ENCODE peak calls at places on chromosomes 12 and 14, in ten cellular contexts. One of them, this sample, is unnamed.

GRCh38 chr12:3317481-3317815 is 173.6 kb upstream of the PRMT8 start:
- DNase-seq in T-cell: no peak
- DNase-seq in cardiac fibroblast: no peak
- DNase-seq in pancreas: no peak
- DNase-seq in WERI-Rb-1: no peak
- DNase-seq in NCI-H1417 treated with DMSO at 0.1 percent for 48 hours: no peak
- DNase-seq in AG08395: no peak
- DNase-seq in lung: no peak
- DNase-seq in epithelial cell of prostate: no peak
- DNase-seq in suprapubic skin: no peak
- DNase-seq in this sample: no peak

GRCh38 chr14:92460916-92461579 is 52.5 kb upstream of the RIN3 start:
- DNase-seq in T-cell: no peak
- DNase-seq in cardiac fibroblast: peak
- DNase-seq in pancreas: no peak
- DNase-seq in WERI-Rb-1: no peak
- DNase-seq in NCI-H1417 treated with DMSO at 0.1 percent for 48 hours: no peak
- DNase-seq in AG08395: peak
- DNase-seq in lung: no peak
- DNase-seq in epithelial cell of prostate: no peak
- DNase-seq in suprapubic skin: no peak
- DNase-seq in this sample: no peak

GRCh38 chr12:88237954-88238353 is 95.8 kb downstream of the TMTC3 start:
- DNase-seq in T-cell: no peak
- DNase-seq in cardiac fibroblast: peak
- DNase-seq in pancreas: no peak
- DNase-seq in WERI-Rb-1: no peak
- DNase-seq in NCI-H1417 treated with DMSO at 0.1 percent for 48 hours: no peak
- DNase-seq in AG08395: no peak
- DNase-seq in lung: no peak
- DNase-seq in epithelial cell of prostate: peak
- DNase-seq in suprapubic skin: no peak
- DNase-seq in this sample: no peak

GRCh38 chr12:64256166-64256800 is 34.2 kb upstream of the KICS2 start:
- DNase-seq in T-cell: no peak
- DNase-seq in cardiac fibroblast: peak
- DNase-seq in pancreas: no peak
- DNase-seq in WERI-Rb-1: no peak
- DNase-seq in NCI-H1417 treated with DMSO at 0.1 percent for 48 hours: peak
- DNase-seq in AG08395: peak
- DNase-seq in lung: no peak
- DNase-seq in epithelial cell of prostate: no peak
- DNase-seq in suprapubic skin: no peak
- DNase-seq in this sample: no peak

GRCh38 chr12:115761784-115762183 is 515.7 kb downstream of the MED13L start:
- DNase-seq in T-cell: no peak
- DNase-seq in cardiac fibroblast: no peak
- DNase-seq in pancreas: no peak
- DNase-seq in WERI-Rb-1: no peak
- DNase-seq in NCI-H1417 treated with DMSO at 0.1 percent for 48 hours: no peak
- DNase-seq in AG08395: no peak
- DNase-seq in lung: no peak
- DNase-seq in epithelial cell of prostate: peak
- DNase-seq in suprapubic skin: no peak
- DNase-seq in this sample: peak

GRCh38 chr14:101962503-101962874 is 1.9 kb upstream of the DYNC1H1 start:
- DNase-seq in T-cell: no peak
- DNase-seq in cardiac fibroblast: peak
- DNase-seq in pancreas: peak
- DNase-seq in WERI-Rb-1: peak
- DNase-seq in NCI-H1417 treated with DMSO at 0.1 percent for 48 hours: peak
- DNase-seq in AG08395: peak
- DNase-seq in lung: peak
- DNase-seq in epithelial cell of prostate: peak
- DNase-seq in suprapubic skin: no peak
- DNase-seq in this sample: peak

GRCh38 chr12:64466178-64466577 is 14.3 kb downstream of the TBK1 start:
- DNase-seq in T-cell: no peak
- DNase-seq in cardiac fibroblast: no peak
- DNase-seq in pancreas: no peak
- DNase-seq in WERI-Rb-1: no peak
- DNase-seq in NCI-H1417 treated with DMSO at 0.1 percent for 48 hours: no peak
- DNase-seq in AG08395: no peak
- DNase-seq in lung: no peak
- DNase-seq in epithelial cell of prostate: no peak
- DNase-seq in suprapubic skin: no peak
- DNase-seq in this sample: no peak

GRCh38 chr12:981956-982355 is 9.1 kb upstream of the ERC1 start:
- DNase-seq in T-cell: no peak
- DNase-seq in cardiac fibroblast: peak
- DNase-seq in pancreas: no peak
- DNase-seq in WERI-Rb-1: no peak
- DNase-seq in NCI-H1417 treated with DMSO at 0.1 percent for 48 hours: no peak
- DNase-seq in AG08395: no peak
- DNase-seq in lung: no peak
- DNase-seq in epithelial cell of prostate: no peak
- DNase-seq in suprapubic skin: no peak
- DNase-seq in this sample: no peak

GRCh38 chr14:75069021-75069810 is at the start of gene ZC2HC1C:
- DNase-seq in T-cell: no peak
- DNase-seq in cardiac fibroblast: peak
- DNase-seq in pancreas: peak
- DNase-seq in WERI-Rb-1: peak
- DNase-seq in NCI-H1417 treated with DMSO at 0.1 percent for 48 hours: peak
- DNase-seq in AG08395: peak
- DNase-seq in lung: peak
- DNase-seq in epithelial cell of prostate: no peak
- DNase-seq in suprapubic skin: peak
- DNase-seq in this sample: peak

GRCh38 chr14:96162741-96163140 is 41.9 kb upstream of the BDKRB2 start:
- DNase-seq in T-cell: no peak
- DNase-seq in cardiac fibroblast: peak
- DNase-seq in pancreas: no peak
- DNase-seq in WERI-Rb-1: no peak
- DNase-seq in NCI-H1417 treated with DMSO at 0.1 percent for 48 hours: no peak
- DNase-seq in AG08395: peak
- DNase-seq in lung: no peak
- DNase-seq in epithelial cell of prostate: no peak
- DNase-seq in suprapubic skin: no peak
- DNase-seq in this sample: no peak

GRCh38 chr12:48777501-48778400 is 11.1 kb downstream of the ADCY6 start:
- DNase-seq in T-cell: no peak
- DNase-seq in cardiac fibroblast: no peak
- DNase-seq in pancreas: no peak
- DNase-seq in WERI-Rb-1: no peak
- DNase-seq in NCI-H1417 treated with DMSO at 0.1 percent for 48 hours: no peak
- DNase-seq in AG08395: no peak
- DNase-seq in lung: no peak
- DNase-seq in epithelial cell of prostate: no peak
- DNase-seq in suprapubic skin: no peak
- DNase-seq in this sample: no peak

GRCh38 chr14:105926415-105927093 is 400.2 kb downstream of the TMEM121 start:
- DNase-seq in T-cell: no peak
- DNase-seq in cardiac fibroblast: no peak
- DNase-seq in pancreas: no peak
- DNase-seq in WERI-Rb-1: no peak
- DNase-seq in NCI-H1417 treated with DMSO at 0.1 percent for 48 hours: no peak
- DNase-seq in AG08395: no peak
- DNase-seq in lung: no peak
- DNase-seq in epithelial cell of prostate: no peak
- DNase-seq in suprapubic skin: no peak
- DNase-seq in this sample: peak

GRCh38 chr14:99123208-99123870 is 148.7 kb downstream of the BCL11B start:
- DNase-seq in T-cell: no peak
- DNase-seq in cardiac fibroblast: no peak
- DNase-seq in pancreas: no peak
- DNase-seq in WERI-Rb-1: no peak
- DNase-seq in NCI-H1417 treated with DMSO at 0.1 percent for 48 hours: no peak
- DNase-seq in AG08395: no peak
- DNase-seq in lung: peak
- DNase-seq in epithelial cell of prostate: no peak
- DNase-seq in suprapubic skin: no peak
- DNase-seq in this sample: no peak

GRCh38 chr12:127383281-127383680 is 883.7 kb upstream of the TMEM132C start:
- DNase-seq in T-cell: no peak
- DNase-seq in cardiac fibroblast: no peak
- DNase-seq in pancreas: no peak
- DNase-seq in WERI-Rb-1: no peak
- DNase-seq in NCI-H1417 treated with DMSO at 0.1 percent for 48 hours: no peak
- DNase-seq in AG08395: peak
- DNase-seq in lung: no peak
- DNase-seq in epithelial cell of prostate: no peak
- DNase-seq in suprapubic skin: no peak
- DNase-seq in this sample: no peak

GRCh38 chr14:54881235-54881760 is 21.3 kb downstream of the GCH1 start:
- DNase-seq in T-cell: no peak
- DNase-seq in cardiac fibroblast: peak
- DNase-seq in pancreas: no peak
- DNase-seq in WERI-Rb-1: no peak
- DNase-seq in NCI-H1417 treated with DMSO at 0.1 percent for 48 hours: no peak
- DNase-seq in AG08395: peak
- DNase-seq in lung: no peak
- DNase-seq in epithelial cell of prostate: peak
- DNase-seq in suprapubic skin: no peak
- DNase-seq in this sample: no peak

GRCh38 chr12:64612843-64613242 is 2.5 kb downstream of the RASSF3 start:
- DNase-seq in T-cell: no peak
- DNase-seq in cardiac fibroblast: no peak
- DNase-seq in pancreas: no peak
- DNase-seq in WERI-Rb-1: no peak
- DNase-seq in NCI-H1417 treated with DMSO at 0.1 percent for 48 hours: no peak
- DNase-seq in AG08395: no peak
- DNase-seq in lung: no peak
- DNase-seq in epithelial cell of prostate: no peak
- DNase-seq in suprapubic skin: no peak
- DNase-seq in this sample: no peak

GRCh38 chr14:77036484-77037337 is 8.2 kb upstream of the IRF2BPL start:
- DNase-seq in T-cell: no peak
- DNase-seq in cardiac fibroblast: peak
- DNase-seq in pancreas: no peak
- DNase-seq in WERI-Rb-1: peak
- DNase-seq in NCI-H1417 treated with DMSO at 0.1 percent for 48 hours: no peak
- DNase-seq in AG08395: no peak
- DNase-seq in lung: no peak
- DNase-seq in epithelial cell of prostate: no peak
- DNase-seq in suprapubic skin: no peak
- DNase-seq in this sample: no peak

GRCh38 chr12:14403711-14404164 is 38.3 kb downstream of the ATF7IP start:
- DNase-seq in T-cell: no peak
- DNase-seq in cardiac fibroblast: peak
- DNase-seq in pancreas: peak
- DNase-seq in WERI-Rb-1: no peak
- DNase-seq in NCI-H1417 treated with DMSO at 0.1 percent for 48 hours: peak
- DNase-seq in AG08395: peak
- DNase-seq in lung: no peak
- DNase-seq in epithelial cell of prostate: no peak
- DNase-seq in suprapubic skin: no peak
- DNase-seq in this sample: no peak

GRCh38 chr12:32051511-32052299 is 54.9 kb upstream of the BICD1 start:
- DNase-seq in T-cell: no peak
- DNase-seq in cardiac fibroblast: peak
- DNase-seq in pancreas: no peak
- DNase-seq in WERI-Rb-1: no peak
- DNase-seq in NCI-H1417 treated with DMSO at 0.1 percent for 48 hours: no peak
- DNase-seq in AG08395: peak
- DNase-seq in lung: no peak
- DNase-seq in epithelial cell of prostate: peak
- DNase-seq in suprapubic skin: no peak
- DNase-seq in this sample: peak

GRCh38 chr12:32296541-32296940 is 102.8 kb upstream of the FGD4 start:
- DNase-seq in T-cell: no peak
- DNase-seq in cardiac fibroblast: peak
- DNase-seq in pancreas: no peak
- DNase-seq in WERI-Rb-1: no peak
- DNase-seq in NCI-H1417 treated with DMSO at 0.1 percent for 48 hours: no peak
- DNase-seq in AG08395: peak
- DNase-seq in lung: no peak
- DNase-seq in epithelial cell of prostate: no peak
- DNase-seq in suprapubic skin: no peak
- DNase-seq in this sample: no peak

GRCh38 chr12:59803735-59804134 is 207.9 kb downstream of the SLC16A7 start:
- DNase-seq in T-cell: no peak
- DNase-seq in cardiac fibroblast: peak
- DNase-seq in pancreas: no peak
- DNase-seq in WERI-Rb-1: no peak
- DNase-seq in NCI-H1417 treated with DMSO at 0.1 percent for 48 hours: no peak
- DNase-seq in AG08395: no peak
- DNase-seq in lung: no peak
- DNase-seq in epithelial cell of prostate: no peak
- DNase-seq in suprapubic skin: no peak
- DNase-seq in this sample: no peak

GRCh38 chr14:29865299-29865698 is 62.3 kb downstream of the PRKD1 start:
- DNase-seq in T-cell: no peak
- DNase-seq in cardiac fibroblast: peak
- DNase-seq in pancreas: no peak
- DNase-seq in WERI-Rb-1: no peak
- DNase-seq in NCI-H1417 treated with DMSO at 0.1 percent for 48 hours: no peak
- DNase-seq in AG08395: no peak
- DNase-seq in lung: no peak
- DNase-seq in epithelial cell of prostate: no peak
- DNase-seq in suprapubic skin: no peak
- DNase-seq in this sample: no peak

GRCh38 chr14:28057286-28058011 is 709.1 kb upstream of the FOXG1 start:
- DNase-seq in T-cell: no peak
- DNase-seq in cardiac fibroblast: peak
- DNase-seq in pancreas: no peak
- DNase-seq in WERI-Rb-1: no peak
- DNase-seq in NCI-H1417 treated with DMSO at 0.1 percent for 48 hours: no peak
- DNase-seq in AG08395: peak
- DNase-seq in lung: no peak
- DNase-seq in epithelial cell of prostate: no peak
- DNase-seq in suprapubic skin: no peak
- DNase-seq in this sample: no peak

GRCh38 chr12:26651566-26652188 is 181.3 kb downstream of the ITPR2 start:
- DNase-seq in T-cell: no peak
- DNase-seq in cardiac fibroblast: peak
- DNase-seq in pancreas: no peak
- DNase-seq in WERI-Rb-1: peak
- DNase-seq in NCI-H1417 treated with DMSO at 0.1 percent for 48 hours: peak
- DNase-seq in AG08395: peak
- DNase-seq in lung: peak
- DNase-seq in epithelial cell of prostate: no peak
- DNase-seq in suprapubic skin: no peak
- DNase-seq in this sample: no peak

GRCh38 chr12:68040450-68041075 is 51.3 kb downstream of the IFNG-AS1 start:
- DNase-seq in T-cell: no peak
- DNase-seq in cardiac fibroblast: peak
- DNase-seq in pancreas: peak
- DNase-seq in WERI-Rb-1: peak
- DNase-seq in NCI-H1417 treated with DMSO at 0.1 percent for 48 hours: peak
- DNase-seq in AG08395: peak
- DNase-seq in lung: peak
- DNase-seq in epithelial cell of prostate: peak
- DNase-seq in suprapubic skin: no peak
- DNase-seq in this sample: no peak

GRCh38 chr12:132986885-132987225 is 688 bp downstream of the ZNF26 start:
- DNase-seq in T-cell: no peak
- DNase-seq in cardiac fibroblast: peak
- DNase-seq in pancreas: no peak
- DNase-seq in WERI-Rb-1: no peak
- DNase-seq in NCI-H1417 treated with DMSO at 0.1 percent for 48 hours: no peak
- DNase-seq in AG08395: no peak
- DNase-seq in lung: no peak
- DNase-seq in epithelial cell of prostate: no peak
- DNase-seq in suprapubic skin: no peak
- DNase-seq in this sample: no peak

GRCh38 chr14:67199016-67199415 is 9.8 kb downstream of the GARIN2 start:
- DNase-seq in T-cell: no peak
- DNase-seq in cardiac fibroblast: no peak
- DNase-seq in pancreas: no peak
- DNase-seq in WERI-Rb-1: no peak
- DNase-seq in NCI-H1417 treated with DMSO at 0.1 percent for 48 hours: no peak
- DNase-seq in AG08395: no peak
- DNase-seq in lung: no peak
- DNase-seq in epithelial cell of prostate: no peak
- DNase-seq in suprapubic skin: no peak
- DNase-seq in this sample: no peak

GRCh38 chr12:19654630-19655384 is 215.5 kb downstream of the AEBP2 start:
- DNase-seq in T-cell: no peak
- DNase-seq in cardiac fibroblast: peak
- DNase-seq in pancreas: no peak
- DNase-seq in WERI-Rb-1: no peak
- DNase-seq in NCI-H1417 treated with DMSO at 0.1 percent for 48 hours: no peak
- DNase-seq in AG08395: peak
- DNase-seq in lung: no peak
- DNase-seq in epithelial cell of prostate: no peak
- DNase-seq in suprapubic skin: no peak
- DNase-seq in this sample: no peak